ENCODE peak calls at places on chromosomes 5 and 9, in seven cellular contexts. Y, F, O, U, M, T and R are unnamed samples.

GRCh38 chr5:143008809-143009521 is 238.8 kb downstream of the ARHGAP26 start:
- DNase-seq in Y (peak; percentile 91), F (peak; percentile 57), O (no peak), U (no peak), M (no peak), T (peak; percentile 28), R (no peak)

GRCh38 chr5:139796061-139796806 is 626 bp downstream of the PSD2 start:
- DNase-seq in Y (no peak), F (no peak), O (no peak), U (no peak), M (peak; percentile 17), T (peak; percentile 28), R (no peak)

GRCh38 chr9:22265038-22265437 is 181.6 kb upstream of the DMRTA1 start:
- DNase-seq in Y (no peak), F (no peak), O (no peak), U (no peak), M (no peak), T (no peak), R (no peak)

GRCh38 chr9:18371621-18372020 is 102.3 kb upstream of the ADAMTSL1 start:
- DNase-seq in Y (no peak), F (no peak), O (no peak), U (no peak), M (no peak), T (no peak), R (no peak)

GRCh38 chr5:44332360-44332971 is 56.8 kb downstream of the FGF10 start:
- DNase-seq in Y (peak; percentile 36), F (peak; percentile 51), O (peak; percentile 41), U (no peak), M (peak; percentile 69), T (no peak), R (peak; percentile 63)

GRCh38 chr5:168314735-168315411 is 23.4 kb downstream of the WWC1 start:
- DNase-seq in Y (no peak), F (peak; percentile 85), O (no peak), U (no peak), M (no peak), T (no peak), R (no peak)

GRCh38 chr9:112174965-112175795 is at the start of gene SUSD1:
- DNase-seq in Y (peak; percentile 50), F (peak; percentile 69), O (peak; percentile 59), U (no peak), M (peak; percentile 56), T (no peak), R (peak; percentile 19)

GRCh38 chr5:141695627-141696180 is 13.7 kb upstream of the ARAP3 start:
- DNase-seq in Y (no peak), F (peak; percentile 42), O (no peak), U (no peak), M (peak; percentile 43), T (peak; percentile 57), R (no peak)

GRCh38 chr5:121762416-121762815 is 89.3 kb upstream of the FTMT start:
- DNase-seq in Y (no peak), F (no peak), O (no peak), U (no peak), M (no peak), T (no peak), R (no peak)

GRCh38 chr9:87112656-87113055 is 165.3 kb upstream of the GAS1 start:
- DNase-seq in Y (no peak), F (peak; percentile 38), O (no peak), U (no peak), M (no peak), T (no peak), R (no peak)

GRCh38 chr5:56638768-56639238 is 176.5 kb upstream of the MAP3K1 start:
- DNase-seq in Y (no peak), F (no peak), O (no peak), U (no peak), M (no peak), T (no peak), R (no peak)

GRCh38 chr5:129591508-129592160 is 131.5 kb downstream of the ADAMTS19 start:
- DNase-seq in Y (no peak), F (no peak), O (no peak), U (no peak), M (no peak), T (no peak), R (no peak)

GRCh38 chr5:36651775-36652685 is 45.6 kb downstream of the SLC1A3 start:
- DNase-seq in Y (no peak), F (no peak), O (no peak), U (no peak), M (no peak), T (no peak), R (no peak)